ENCODE peak calls at places on chromosomes 7 and 10, in nine cellular contexts. One of them, this sample, is unnamed.

GRCh38 chr10:81546243-81546642 is 328.8 kb upstream of the NRG3 start:
- DNase-seq in astrocyte of the spinal cord: no peak
- DNase-seq in T47D: no peak
- DNase-seq in T1000: no peak
- DNase-seq in fibroblast of pulmonary artery: no peak
- DNase-seq in tibial artery: no peak
- DNase-seq in activated T-cell treated with anti-CD3 and anti-CD28 coated beads for 4 hours: no peak
- DNase-seq in T-helper 1 cell: no peak
- DNase-seq in ELR: no peak
- DNase-seq in this sample: no peak

GRCh38 chr7:47291461-47292051 is 290.4 kb downstream of the TNS3 start:
- DNase-seq in astrocyte of the spinal cord: peak; percentile 93
- DNase-seq in T47D: no peak
- DNase-seq in T1000: no peak
- DNase-seq in fibroblast of pulmonary artery: peak; percentile 84
- DNase-seq in tibial artery: no peak
- DNase-seq in activated T-cell treated with anti-CD3 and anti-CD28 coated beads for 4 hours: no peak
- DNase-seq in T-helper 1 cell: no peak
- DNase-seq in ELR: peak; percentile 98
- DNase-seq in this sample: no peak

GRCh38 chr10:5534051-5534821 is 9.5 kb downstream of the CALML3 start:
- DNase-seq in astrocyte of the spinal cord: no peak
- DNase-seq in T47D: no peak
- DNase-seq in T1000: no peak
- DNase-seq in fibroblast of pulmonary artery: peak; percentile 73
- DNase-seq in tibial artery: peak; percentile 67
- DNase-seq in activated T-cell treated with anti-CD3 and anti-CD28 coated beads for 4 hours: no peak
- DNase-seq in T-helper 1 cell: no peak
- DNase-seq in ELR: no peak
- DNase-seq in this sample: no peak

GRCh38 chr7:107185716-107186115 is 16.9 kb downstream of the HBP1 start:
- DNase-seq in astrocyte of the spinal cord: no peak
- DNase-seq in T47D: no peak
- DNase-seq in T1000: no peak
- DNase-seq in fibroblast of pulmonary artery: no peak
- DNase-seq in tibial artery: no peak
- DNase-seq in activated T-cell treated with anti-CD3 and anti-CD28 coated beads for 4 hours: no peak
- DNase-seq in T-helper 1 cell: no peak
- DNase-seq in ELR: no peak
- DNase-seq in this sample: no peak

GRCh38 chr10:43983856-43984271 is 335.2 kb upstream of the ZNF32 start:
- DNase-seq in astrocyte of the spinal cord: no peak
- DNase-seq in T47D: no peak
- DNase-seq in T1000: no peak
- DNase-seq in fibroblast of pulmonary artery: no peak
- DNase-seq in tibial artery: no peak
- DNase-seq in activated T-cell treated with anti-CD3 and anti-CD28 coated beads for 4 hours: no peak
- DNase-seq in T-helper 1 cell: no peak
- DNase-seq in ELR: no peak
- DNase-seq in this sample: no peak

GRCh38 chr10:11988924-11989323 is 53.7 kb downstream of the UPF2 start:
- DNase-seq in astrocyte of the spinal cord: no peak
- DNase-seq in T47D: no peak
- DNase-seq in T1000: no peak
- DNase-seq in fibroblast of pulmonary artery: no peak
- DNase-seq in tibial artery: no peak
- DNase-seq in activated T-cell treated with anti-CD3 and anti-CD28 coated beads for 4 hours: no peak
- DNase-seq in T-helper 1 cell: no peak
- DNase-seq in ELR: no peak
- DNase-seq in this sample: no peak

GRCh38 chr7:91872928-91873327 is 7.6 kb downstream of the MTERF1 start:
- DNase-seq in astrocyte of the spinal cord: no peak
- DNase-seq in T47D: no peak
- DNase-seq in T1000: no peak
- DNase-seq in fibroblast of pulmonary artery: no peak
- DNase-seq in tibial artery: no peak
- DNase-seq in activated T-cell treated with anti-CD3 and anti-CD28 coated beads for 4 hours: no peak
- DNase-seq in T-helper 1 cell: no peak
- DNase-seq in ELR: no peak
- DNase-seq in this sample: no peak

GRCh38 chr10:62083413-62083794 is 181.9 kb downstream of the ARID5B start:
- DNase-seq in astrocyte of the spinal cord: peak; percentile 58
- DNase-seq in T47D: no peak
- DNase-seq in T1000: no peak
- DNase-seq in fibroblast of pulmonary artery: peak; percentile 72
- DNase-seq in tibial artery: no peak
- DNase-seq in activated T-cell treated with anti-CD3 and anti-CD28 coated beads for 4 hours: no peak
- DNase-seq in T-helper 1 cell: no peak
- DNase-seq in ELR: no peak
- DNase-seq in this sample: no peak

GRCh38 chr7:18535811-18536413 is 40.4 kb downstream of the HDAC9 start:
- DNase-seq in astrocyte of the spinal cord: no peak
- DNase-seq in T47D: peak; percentile 34
- DNase-seq in T1000: no peak
- DNase-seq in fibroblast of pulmonary artery: no peak
- DNase-seq in tibial artery: no peak
- DNase-seq in activated T-cell treated with anti-CD3 and anti-CD28 coated beads for 4 hours: no peak
- DNase-seq in T-helper 1 cell: no peak
- DNase-seq in ELR: no peak
- DNase-seq in this sample: no peak

GRCh38 chr10:102401322-102401614 is 5.8 kb downstream of the NFKB2 start:
- DNase-seq in astrocyte of the spinal cord: no peak
- DNase-seq in T47D: no peak
- DNase-seq in T1000: no peak
- DNase-seq in fibroblast of pulmonary artery: no peak
- DNase-seq in tibial artery: no peak
- DNase-seq in activated T-cell treated with anti-CD3 and anti-CD28 coated beads for 4 hours: no peak
- DNase-seq in T-helper 1 cell: no peak
- DNase-seq in ELR: no peak
- DNase-seq in this sample: no peak

GRCh38 chr7:28779929-28780328 is 178.2 kb downstream of the TRIL start:
- DNase-seq in astrocyte of the spinal cord: no peak
- DNase-seq in T47D: no peak
- DNase-seq in T1000: no peak
- DNase-seq in fibroblast of pulmonary artery: no peak
- DNase-seq in tibial artery: no peak
- DNase-seq in activated T-cell treated with anti-CD3 and anti-CD28 coated beads for 4 hours: no peak
- DNase-seq in T-helper 1 cell: no peak
- DNase-seq in ELR: no peak
- DNase-seq in this sample: no peak

GRCh38 chr10:24575462-24576002 is 148.2 kb downstream of the ARHGAP21 start:
- DNase-seq in astrocyte of the spinal cord: no peak
- DNase-seq in T47D: no peak
- DNase-seq in T1000: no peak
- DNase-seq in fibroblast of pulmonary artery: no peak
- DNase-seq in tibial artery: no peak
- DNase-seq in activated T-cell treated with anti-CD3 and anti-CD28 coated beads for 4 hours: no peak
- DNase-seq in T-helper 1 cell: no peak
- DNase-seq in ELR: no peak
- DNase-seq in this sample: no peak

GRCh38 chr10:14507156-14507555 is 176.4 kb upstream of the FRMD4A start:
- DNase-seq in astrocyte of the spinal cord: no peak
- DNase-seq in T47D: no peak
- DNase-seq in T1000: no peak
- DNase-seq in fibroblast of pulmonary artery: no peak
- DNase-seq in tibial artery: no peak
- DNase-seq in activated T-cell treated with anti-CD3 and anti-CD28 coated beads for 4 hours: no peak
- DNase-seq in T-helper 1 cell: peak; percentile 54
- DNase-seq in ELR: no peak
- DNase-seq in this sample: no peak

GRCh38 chr7:108234281-108234680 is 104.1 kb upstream of the LAMB4 start:
- DNase-seq in astrocyte of the spinal cord: no peak
- DNase-seq in T47D: no peak
- DNase-seq in T1000: no peak
- DNase-seq in fibroblast of pulmonary artery: peak; percentile 47
- DNase-seq in tibial artery: no peak
- DNase-seq in activated T-cell treated with anti-CD3 and anti-CD28 coated beads for 4 hours: no peak
- DNase-seq in T-helper 1 cell: no peak
- DNase-seq in ELR: peak; percentile 47
- DNase-seq in this sample: no peak

GRCh38 chr10:60524541-60524940 is 134.9 kb upstream of the ANK3 start:
- DNase-seq in astrocyte of the spinal cord: peak; percentile 79
- DNase-seq in T47D: no peak
- DNase-seq in T1000: peak; percentile 7
- DNase-seq in fibroblast of pulmonary artery: peak; percentile 32
- DNase-seq in tibial artery: no peak
- DNase-seq in activated T-cell treated with anti-CD3 and anti-CD28 coated beads for 4 hours: no peak
- DNase-seq in T-helper 1 cell: no peak
- DNase-seq in ELR: peak; percentile 52
- DNase-seq in this sample: no peak

GRCh38 chr7:151705744-151706567 is 171.0 kb downstream of the PRKAG2 start:
- DNase-seq in astrocyte of the spinal cord: no peak
- DNase-seq in T47D: peak; percentile 35
- DNase-seq in T1000: no peak
- DNase-seq in fibroblast of pulmonary artery: peak; percentile 65
- DNase-seq in tibial artery: no peak
- DNase-seq in activated T-cell treated with anti-CD3 and anti-CD28 coated beads for 4 hours: no peak
- DNase-seq in T-helper 1 cell: no peak
- DNase-seq in ELR: peak; percentile 57
- DNase-seq in this sample: peak; percentile 30

GRCh38 chr10:66362522-66362921 is 563.3 kb upstream of the LRRTM3 start:
- DNase-seq in astrocyte of the spinal cord: no peak
- DNase-seq in T47D: peak; percentile 15
- DNase-seq in T1000: no peak
- DNase-seq in fibroblast of pulmonary artery: no peak
- DNase-seq in tibial artery: no peak
- DNase-seq in activated T-cell treated with anti-CD3 and anti-CD28 coated beads for 4 hours: no peak
- DNase-seq in T-helper 1 cell: no peak
- DNase-seq in ELR: no peak
- DNase-seq in this sample: no peak

GRCh38 chr10:126373982-126374381 is 14.3 kb downstream of the ADAM12 start:
- DNase-seq in astrocyte of the spinal cord: peak; percentile 78
- DNase-seq in T47D: no peak
- DNase-seq in T1000: peak; percentile 8
- DNase-seq in fibroblast of pulmonary artery: no peak
- DNase-seq in tibial artery: no peak
- DNase-seq in activated T-cell treated with anti-CD3 and anti-CD28 coated beads for 4 hours: no peak
- DNase-seq in T-helper 1 cell: no peak
- DNase-seq in ELR: peak; percentile 37
- DNase-seq in this sample: no peak

GRCh38 chr7:57425969-57426628 is 23.9 kb upstream of the ZNF716 start:
- DNase-seq in astrocyte of the spinal cord: no peak
- DNase-seq in T47D: no peak
- DNase-seq in T1000: no peak
- DNase-seq in fibroblast of pulmonary artery: no peak
- DNase-seq in tibial artery: no peak
- DNase-seq in activated T-cell treated with anti-CD3 and anti-CD28 coated beads for 4 hours: no peak
- DNase-seq in T-helper 1 cell: no peak
- DNase-seq in ELR: no peak
- DNase-seq in this sample: no peak

GRCh38 chr10:53430974-53431373 is 658.4 kb upstream of the MBL2 start:
- DNase-seq in astrocyte of the spinal cord: no peak
- DNase-seq in T47D: no peak
- DNase-seq in T1000: no peak
- DNase-seq in fibroblast of pulmonary artery: no peak
- DNase-seq in tibial artery: no peak
- DNase-seq in activated T-cell treated with anti-CD3 and anti-CD28 coated beads for 4 hours: no peak
- DNase-seq in T-helper 1 cell: no peak
- DNase-seq in ELR: no peak
- DNase-seq in this sample: no peak

GRCh38 chr7:146654048-146654447 is 537.4 kb downstream of the CNTNAP2 start:
- DNase-seq in astrocyte of the spinal cord: peak; percentile 73
- DNase-seq in T47D: no peak
- DNase-seq in T1000: no peak
- DNase-seq in fibroblast of pulmonary artery: no peak
- DNase-seq in tibial artery: no peak
- DNase-seq in activated T-cell treated with anti-CD3 and anti-CD28 coated beads for 4 hours: no peak
- DNase-seq in T-helper 1 cell: no peak
- DNase-seq in ELR: no peak
- DNase-seq in this sample: no peak

GRCh38 chr10:61822781-61823230 is 78.7 kb upstream of the ARID5B start:
- DNase-seq in astrocyte of the spinal cord: peak; percentile 39
- DNase-seq in T47D: no peak
- DNase-seq in T1000: no peak
- DNase-seq in fibroblast of pulmonary artery: no peak
- DNase-seq in tibial artery: no peak
- DNase-seq in activated T-cell treated with anti-CD3 and anti-CD28 coated beads for 4 hours: no peak
- DNase-seq in T-helper 1 cell: no peak
- DNase-seq in ELR: peak; percentile 32
- DNase-seq in this sample: no peak

GRCh38 chr10:64265961-64266360 is 744.8 kb downstream of the REEP3 start:
- DNase-seq in astrocyte of the spinal cord: no peak
- DNase-seq in T47D: no peak
- DNase-seq in T1000: no peak
- DNase-seq in fibroblast of pulmonary artery: no peak
- DNase-seq in tibial artery: no peak
- DNase-seq in activated T-cell treated with anti-CD3 and anti-CD28 coated beads for 4 hours: no peak
- DNase-seq in T-helper 1 cell: no peak
- DNase-seq in ELR: no peak
- DNase-seq in this sample: no peak

GRCh38 chr7:36058020-36058592 is 94.9 kb upstream of the EEPD1 start:
- DNase-seq in astrocyte of the spinal cord: no peak
- DNase-seq in T47D: no peak
- DNase-seq in T1000: no peak
- DNase-seq in fibroblast of pulmonary artery: no peak
- DNase-seq in tibial artery: peak; percentile 55
- DNase-seq in activated T-cell treated with anti-CD3 and anti-CD28 coated beads for 4 hours: no peak
- DNase-seq in T-helper 1 cell: no peak
- DNase-seq in ELR: no peak
- DNase-seq in this sample: no peak

GRCh38 chr10:373516-374309 is 238.5 kb downstream of the ZMYND11 start:
- DNase-seq in astrocyte of the spinal cord: peak; percentile 86
- DNase-seq in T47D: peak; percentile 81
- DNase-seq in T1000: no peak
- DNase-seq in fibroblast of pulmonary artery: peak; percentile 64
- DNase-seq in tibial artery: peak; percentile 83
- DNase-seq in activated T-cell treated with anti-CD3 and anti-CD28 coated beads for 4 hours: no peak
- DNase-seq in T-helper 1 cell: no peak
- DNase-seq in ELR: peak; percentile 42
- DNase-seq in this sample: peak; percentile 58

GRCh38 chr7:108046952-108047506 is 44.1 kb upstream of the LAMB1 start:
- DNase-seq in astrocyte of the spinal cord: no peak
- DNase-seq in T47D: no peak
- DNase-seq in T1000: no peak
- DNase-seq in fibroblast of pulmonary artery: no peak
- DNase-seq in tibial artery: no peak
- DNase-seq in activated T-cell treated with anti-CD3 and anti-CD28 coated beads for 4 hours: no peak
- DNase-seq in T-helper 1 cell: no peak
- DNase-seq in ELR: no peak
- DNase-seq in this sample: no peak

GRCh38 chr7:73585196-73585595 is 6.8 kb upstream of the TBL2 start:
- DNase-seq in astrocyte of the spinal cord: no peak
- DNase-seq in T47D: peak; percentile 33
- DNase-seq in T1000: no peak
- DNase-seq in fibroblast of pulmonary artery: peak; percentile 14
- DNase-seq in tibial artery: no peak
- DNase-seq in activated T-cell treated with anti-CD3 and anti-CD28 coated beads for 4 hours: no peak
- DNase-seq in T-helper 1 cell: no peak
- DNase-seq in ELR: no peak
- DNase-seq in this sample: no peak

GRCh38 chr10:78864761-78865517 is 203.8 kb upstream of the ZMIZ1 start:
- DNase-seq in astrocyte of the spinal cord: no peak
- DNase-seq in T47D: no peak
- DNase-seq in T1000: no peak
- DNase-seq in fibroblast of pulmonary artery: peak; percentile 3
- DNase-seq in tibial artery: no peak
- DNase-seq in activated T-cell treated with anti-CD3 and anti-CD28 coated beads for 4 hours: no peak
- DNase-seq in T-helper 1 cell: no peak
- DNase-seq in ELR: no peak
- DNase-seq in this sample: no peak

GRCh38 chr10:63467833-63468232 is 2.1 kb upstream of the JMJD1C start:
- DNase-seq in astrocyte of the spinal cord: peak; percentile 18
- DNase-seq in T47D: no peak
- DNase-seq in T1000: no peak
- DNase-seq in fibroblast of pulmonary artery: no peak
- DNase-seq in tibial artery: no peak
- DNase-seq in activated T-cell treated with anti-CD3 and anti-CD28 coated beads for 4 hours: no peak
- DNase-seq in T-helper 1 cell: no peak
- DNase-seq in ELR: no peak
- DNase-seq in this sample: no peak

GRCh38 chr10:3825862-3826351 is 40.9 kb upstream of the KLF6 start:
- DNase-seq in astrocyte of the spinal cord: no peak
- DNase-seq in T47D: no peak
- DNase-seq in T1000: no peak
- DNase-seq in fibroblast of pulmonary artery: peak; percentile 79
- DNase-seq in tibial artery: peak; percentile 64
- DNase-seq in activated T-cell treated with anti-CD3 and anti-CD28 coated beads for 4 hours: no peak
- DNase-seq in T-helper 1 cell: no peak
- DNase-seq in ELR: peak; percentile 83
- DNase-seq in this sample: no peak

GRCh38 chr7:76409537-76409936 is at the start of gene SSC4D:
- DNase-seq in astrocyte of the spinal cord: no peak
- DNase-seq in T47D: peak; percentile 60
- DNase-seq in T1000: no peak
- DNase-seq in fibroblast of pulmonary artery: no peak
- DNase-seq in tibial artery: no peak
- DNase-seq in activated T-cell treated with anti-CD3 and anti-CD28 coated beads for 4 hours: no peak
- DNase-seq in T-helper 1 cell: no peak
- DNase-seq in ELR: no peak
- DNase-seq in this sample: no peak